ENCODE peak calls at places on chromosome 5, in nine cellular contexts. V is pancreas; K is thyroid gland; H is CD8-positive, alpha-beta T cell; G is PC-3; X is right atrium auricular region; Y is astrocyte; S is A549; T is upper lobe of right lung. E is an unnamed sample. For H3K4me1, the result is how much of the 10 kb centered on the place peaks cover.

GRCh38 chr5:151123897-151124751 is 33.5 kb downstream of the ANXA6 start:
- DNase-seq in S (peak), K (peak), H (peak), X (peak), V (peak), Y (peak), G (peak), T (no peak), E (peak)

GRCh38 chr5:150557507-150557872 is 49.6 kb downstream of the NDST1 start:
- DNase-seq in V (no peak), H (no peak), K (no peak), S (no peak), X (no peak), G (no peak), Y (no peak), T (no peak), E (no peak)

GRCh38 chr5:68542207-68542606 is 326.7 kb downstream of the PIK3R1 start:
- DNase-seq in V (no peak), K (no peak), G (no peak), H (no peak), T (no peak), S (no peak), X (no peak), Y (no peak), E (no peak)

GRCh38 chr5:122352331-122352730 is 40.3 kb downstream of the SNCAIP start:
- DNase-seq in T (no peak), H (no peak), X (no peak), K (no peak), G (no peak), Y (peak), V (no peak), S (no peak), E (no peak)

GRCh38 chr5:142151436-142152382 is 43.1 kb downstream of the NDFIP1 start:
- DNase-seq in Y (peak), S (peak), K (peak), X (peak), G (peak), V (no peak), T (no peak), H (peak), E (peak)

GRCh38 chr5:71887680-71888079 is 168.6 kb downstream of the CARTPT start:
- DNase-seq in T (no peak), G (peak), X (no peak), K (no peak), H (no peak), Y (peak), V (no peak), S (peak), E (no peak)

GRCh38 chr5:123344819-123345426 is 78.3 kb downstream of the CEP120 start:
- DNase-seq in S (peak), K (peak), V (no peak), G (peak), Y (peak), H (no peak), X (no peak), T (no peak), E (no peak)

GRCh38 chr5:5271606-5272321 is 131.6 kb downstream of the ADAMTS16 start:
- DNase-seq in H (no peak), X (no peak), V (no peak), Y (peak), T (no peak), K (no peak), S (no peak), G (peak), E (no peak)

GRCh38 chr5:178793156-178793555 is 62.7 kb upstream of the ZNF354A start:
- DNase-seq in V (no peak), G (peak), K (peak), S (peak), Y (no peak), X (no peak), T (peak), H (no peak), E (no peak)

GRCh38 chr5:179836225-179837019 is 15.7 kb downstream of the SQSTM1 start:
- DNase-seq in Y (peak), S (no peak), V (no peak), T (no peak), K (no peak), G (no peak), X (no peak), H (peak), E (peak)

GRCh38 chr5:122262107-122262506 is 49.9 kb upstream of the SNCAIP start:
- DNase-seq in H (no peak), K (no peak), T (no peak), G (peak), V (no peak), S (no peak), Y (peak), X (no peak), E (no peak)

GRCh38 chr5:55220433-55221185 is 6.5 kb downstream of the MCIDAS start:
- DNase-seq in Y (no peak), X (no peak), G (no peak), H (no peak), S (no peak), V (no peak), T (no peak), K (peak), E (peak)

GRCh38 chr5:14417232-14417730 is 164.3 kb upstream of the OTULINL start:
- DNase-seq in X (no peak), S (no peak), Y (peak), G (no peak), H (no peak), V (no peak), K (no peak), T (no peak), E (no peak)
- TF ChIP-seq CTCF in X (no peak), S (no peak), Y (no peak), G (no peak), H (no peak), V (no peak), K (no peak), T (no peak), E (no peak)

DNA sequence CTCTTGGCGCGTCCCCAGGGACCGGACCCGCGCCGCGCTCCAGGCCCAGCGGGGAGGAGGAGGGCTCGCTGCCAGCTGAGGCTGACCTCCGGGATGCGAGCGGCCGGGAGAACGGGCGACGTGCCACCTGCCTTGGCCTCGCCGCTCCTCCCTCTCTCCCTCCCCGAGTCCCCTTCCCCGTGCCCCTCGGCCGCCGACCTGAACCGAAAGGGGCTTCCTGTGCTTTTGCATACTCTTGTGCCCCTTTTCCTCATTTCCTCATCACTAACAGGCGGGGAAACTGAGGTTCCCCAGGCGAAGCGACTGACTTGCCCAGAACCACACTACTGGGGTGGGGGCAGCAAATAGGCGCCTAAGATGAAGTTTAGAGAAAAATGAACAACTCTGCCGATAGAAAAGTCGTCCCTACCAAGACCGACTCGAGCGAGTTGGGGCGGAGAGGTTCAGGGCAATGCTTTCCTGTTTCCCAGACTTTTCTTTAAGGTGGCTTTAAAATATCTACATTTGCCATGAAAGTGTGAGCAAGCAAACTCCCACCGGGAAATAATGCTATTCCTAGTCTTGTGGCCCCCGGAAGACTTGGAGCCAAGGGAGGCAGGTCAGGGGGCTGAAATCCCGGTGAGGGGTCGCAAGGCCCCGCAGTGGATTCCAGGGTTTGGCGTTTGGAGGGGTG is 580 bp upstream of the DUSP1 start:
- DNase-seq in T (no peak), K (no peak), Y (no peak), G (peak), X (no peak), V (no peak), H (peak), S (no peak), E (no peak)
- H3K4me1 ChIP-seq in T (under half), K (under half), Y (under half), G (half or more), X (half or more), V (under half), H (under half), S (under half), E (under half)

GRCh38 chr5:115555084-115555633 is 10.6 kb upstream of the FEM1C start:
- DNase-seq in V (no peak), S (no peak), X (no peak), H (no peak), K (no peak), T (no peak), Y (no peak), G (no peak), E (no peak)
- TF ChIP-seq CTCF in V (no peak), S (no peak), X (no peak), H (no peak), K (no peak), T (no peak), Y (no peak), G (no peak), E (no peak)

GRCh38 chr5:67165524-67166459 is 30.8 kb downstream of the CD180 start:
- DNase-seq in K (peak), Y (peak), V (peak), H (peak), G (peak), S (peak), X (peak), T (peak), E (peak)
- H3K4me1 ChIP-seq in K (under half), Y (under half), V (under half), H (half or more), G (under half), S (under half), X (under half), T (under half), E (under half)

GRCh38 chr5:78634634-78635033 is 13.9 kb downstream of the LHFPL2 start:
- DNase-seq in X (no peak), V (no peak), T (no peak), Y (no peak), K (no peak), G (no peak), H (no peak), S (peak), E (no peak)
- TF ChIP-seq CTCF in X (no peak), V (no peak), T (peak), Y (peak), K (no peak), G (peak), H (no peak), S (peak), E (no peak)

GRCh38 chr5:126948011-126948355 is 82.4 kb downstream of the MARCHF3 start:
- DNase-seq in Y (no peak), K (no peak), H (no peak), G (no peak), V (no peak), S (no peak), X (no peak), T (no peak), E (no peak)
- H3K4me1 ChIP-seq in Y (under half), K (under half), H (under half), G (under half), V (under half), S (under half), X (under half), T (under half), E (under half)

GRCh38 chr5:127875235-127876021 is 172.2 kb downstream of the CCDC192 start:
- DNase-seq in T (no peak), H (no peak), K (peak), Y (peak), G (peak), S (peak), X (no peak), V (peak), E (peak)
- TF ChIP-seq CTCF in T (peak), H (no peak), K (no peak), Y (no peak), G (peak), S (peak), X (no peak), V (no peak), E (peak)

GRCh38 chr5:57441557-57441956 is 41.1 kb downstream of the ACTBL2 start:
- DNase-seq in K (no peak), G (peak), V (no peak), X (no peak), H (no peak), Y (peak), T (no peak), S (peak), E (no peak)

GRCh38 chr5:57445715-57446037 is 36.9 kb downstream of the ACTBL2 start:
- DNase-seq in H (no peak), V (no peak), T (no peak), X (no peak), Y (peak), S (no peak), K (no peak), G (no peak), E (no peak)

GRCh38 chr5:57445006-57445714 is 37.5 kb downstream of the ACTBL2 start:
- DNase-seq in X (no peak), V (no peak), Y (no peak), G (no peak), T (no peak), K (no peak), S (no peak), H (no peak), E (no peak)

GRCh38 chr5:57439601-57440000 is 43.0 kb downstream of the ACTBL2 start:
- DNase-seq in Y (no peak), X (no peak), K (no peak), V (no peak), H (no peak), S (no peak), T (no peak), G (no peak), E (no peak)

GRCh38 chr5:57442080-57442839 is 40.4 kb downstream of the ACTBL2 start:
- DNase-seq in K (no peak), V (no peak), T (no peak), Y (peak), X (no peak), G (peak), H (no peak), S (peak), E (no peak)
- H3K4me1 ChIP-seq in K (under half), V (under half), T (under half), Y (under half), X (under half), G (under half), H (under half), S (under half), E (under half)

E was measured in heart left ventricle.